ENCODE peak calls at places on chromosome 19, in five cellular contexts. N is tibial nerve, L is IMR-90, V is ovary, M is lower leg skin. O is an unnamed sample.

GRCh38 chr19:35776102-35776788 is 881 bp downstream of the ARHGAP33 start:
- DNase-seq in N (no peak), L (no peak), V (no peak), M (no peak), O (no peak)

GRCh38 chr19:391726-392374 is 17.1 kb downstream of the C2CD4C start:
- DNase-seq in N (no peak), L (no peak), V (no peak), M (no peak), O (no peak)

GRCh38 chr19:46859637-46860124 is 1.1 kb upstream of the ARHGAP35 start:
- DNase-seq in N (peak; percentile 84), L (peak; percentile 55), V (peak; percentile 87), M (peak; percentile 76), O (no peak)

GRCh38 chr19:34173145-34173956 is 1.0 kb downstream of the LSM14A start:
- DNase-seq in N (peak; percentile 19), L (peak; percentile 27), V (peak; percentile 57), M (peak; percentile 47), O (no peak)

GRCh38 chr19:45506991-45507863 is at the start of gene VASP:
- DNase-seq in N (peak; percentile 66), L (peak; percentile 77), V (peak; percentile 88), M (peak; percentile 91), O (peak; percentile 48)

GRCh38 chr19:40954573-40954972 is 36.5 kb upstream of the CYP2B6 start:
- DNase-seq in N (no peak), L (no peak), V (no peak), M (no peak), O (no peak)

GRCh38 chr19:56543776-56544175 is 5.0 kb downstream of the ZFP28 start:
- DNase-seq in N (no peak), L (no peak), V (no peak), M (no peak), O (no peak)

GRCh38 chr19:55619264-55619663 is 5.1 kb downstream of the ZNF784 start:
- DNase-seq in N (no peak), L (peak; percentile 61), V (no peak), M (no peak), O (no peak)

GRCh38 chr19:5341448-5341820 is 822 bp upstream of the PTPRS start:
- DNase-seq in N (no peak), L (no peak), V (no peak), M (no peak), O (no peak)

GRCh38 chr19:47487551-47488515 is 3.8 kb upstream of the KPTN start:
- DNase-seq in N (no peak), L (no peak), V (no peak), M (no peak), O (no peak)

GRCh38 chr19:6126335-6126974 is 9.0 kb upstream of the ACSBG2 start:
- DNase-seq in N (no peak), L (peak; percentile 71), V (no peak), M (no peak), O (no peak)

GRCh38 chr19:57338798-57339378 is 12.2 kb upstream of the ZNF304 start:
- DNase-seq in N (no peak), L (peak; percentile 66), V (no peak), M (no peak), O (no peak)

GRCh38 chr19:49884760-49885159 is 7.3 kb downstream of the TBC1D17 start:
- DNase-seq in N (no peak), L (no peak), V (no peak), M (no peak), O (no peak)

GRCh38 chr19:52188822-52189744 is 769 bp upstream of the PPP2R1A start:
- DNase-seq in N (no peak), L (no peak), V (peak; percentile 89), M (peak; percentile 79), O (peak; percentile 100)

DNA sequence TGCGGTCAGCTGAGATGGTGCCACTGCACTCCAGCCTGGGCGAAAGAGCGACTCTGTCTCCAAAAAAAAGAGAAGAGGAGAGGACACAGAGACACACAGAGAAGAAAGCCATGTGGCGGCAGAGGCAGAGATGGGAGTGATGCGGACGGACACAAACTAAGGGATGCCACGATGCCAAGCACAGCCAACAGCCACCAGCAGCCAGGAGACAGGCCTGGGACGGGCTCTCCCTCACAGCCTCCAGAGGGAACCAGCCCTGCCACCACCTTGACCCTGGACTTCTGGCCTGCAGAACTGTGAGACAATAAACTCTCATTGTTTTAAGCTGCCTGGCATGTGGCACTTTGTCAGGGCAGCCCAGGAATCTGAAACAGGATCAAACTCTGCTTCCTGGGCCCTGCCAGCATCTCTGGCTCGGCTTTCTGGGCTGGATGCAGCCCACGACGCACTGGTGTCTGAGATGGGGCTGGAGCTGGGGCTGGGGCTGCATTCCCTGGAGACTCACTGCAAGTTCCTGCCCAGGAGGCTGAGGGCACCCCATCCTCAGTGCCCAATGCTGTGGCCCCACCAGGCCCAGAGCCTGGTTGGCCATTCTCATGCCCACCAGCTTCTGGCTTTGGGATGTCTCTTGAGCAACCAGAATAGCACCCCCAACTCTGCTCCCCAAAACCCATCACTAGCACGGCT is 3.0 kb downstream of the F2RL3 start:
- DNase-seq in N (no peak), L (no peak), V (no peak), M (no peak), O (no peak)
- TF ChIP-seq POLR2A in N (no peak), L (no peak), V (no peak), M (no peak), O (no peak)

GRCh38 chr19:18495204-18495911 is 26.5 kb downstream of the ELL start:
- DNase-seq in N (no peak), L (no peak), V (no peak), M (no peak), O (no peak)
- TF ChIP-seq CTCF in N (no peak), L (no peak), V (no peak), M (no peak), O (no peak)

GRCh38 chr19:48501446-48501960 is 10.1 kb downstream of the LMTK3 start:
- DNase-seq in N (no peak), L (no peak), V (no peak), M (no peak), O (no peak)
- TF ChIP-seq POLR2A in N (no peak), L (no peak), V (no peak), M (no peak), O (no peak)

GRCh38 chr19:31354316-31354715 is 5.1 kb upstream of the TSHZ3 start:
- DNase-seq in N (no peak), L (no peak), V (no peak), M (no peak), O (no peak)

GRCh38 chr19:31355330-31356289 is 6.4 kb upstream of the TSHZ3 start:
- DNase-seq in N (no peak), L (no peak), V (no peak), M (no peak), O (no peak)

GRCh38 chr19:31357315-31357673 is 8.1 kb upstream of the TSHZ3 start:
- DNase-seq in N (no peak), L (no peak), V (no peak), M (no peak), O (no peak)

GRCh38 chr19:31354919-31355318 is 5.7 kb upstream of the TSHZ3 start:
- DNase-seq in N (no peak), L (no peak), V (no peak), M (no peak), O (no peak)

DNA sequence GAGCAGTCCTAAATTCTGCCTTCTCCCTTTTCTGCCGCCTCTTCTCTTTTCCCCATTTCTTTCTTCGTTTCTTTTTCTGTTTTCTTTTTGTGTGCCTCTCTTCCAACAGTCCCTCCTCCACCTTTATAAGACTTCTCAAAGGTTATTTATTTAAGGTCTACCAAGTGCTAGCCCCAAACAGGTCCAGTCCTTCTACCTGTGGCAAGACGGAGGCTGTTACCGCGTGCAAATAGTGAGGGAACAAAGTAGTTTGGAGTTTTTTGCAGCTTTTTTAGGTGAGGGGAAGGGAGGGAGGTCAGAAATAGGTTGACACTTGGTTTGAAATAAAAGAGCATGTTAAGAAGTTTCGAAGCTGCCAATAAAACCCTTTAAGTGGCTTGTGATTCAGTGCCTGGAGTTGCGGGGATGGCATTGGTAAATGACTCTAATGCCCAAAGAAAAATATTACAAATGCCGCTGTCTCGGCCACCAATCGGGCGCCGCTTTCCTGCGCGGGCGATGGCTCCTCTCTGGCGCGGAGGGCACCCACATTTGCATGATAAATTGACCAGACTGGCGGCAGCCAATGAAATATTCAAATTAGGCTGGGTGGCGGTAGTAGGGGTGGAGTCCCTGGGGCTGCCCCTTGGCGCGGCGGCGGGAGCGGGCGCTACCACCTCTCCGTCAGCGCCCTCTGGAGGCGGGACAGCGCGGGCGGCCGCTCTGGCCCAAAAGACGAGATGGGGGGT is 7.5 kb upstream of the TSHZ3 start:
- DNase-seq in N (no peak), L (no peak), V (no peak), M (no peak), O (no peak)
- TF ChIP-seq CTCF in N (peak; percentile 40), L (no peak), V (no peak), M (no peak), O (peak; percentile 41)

DNA sequence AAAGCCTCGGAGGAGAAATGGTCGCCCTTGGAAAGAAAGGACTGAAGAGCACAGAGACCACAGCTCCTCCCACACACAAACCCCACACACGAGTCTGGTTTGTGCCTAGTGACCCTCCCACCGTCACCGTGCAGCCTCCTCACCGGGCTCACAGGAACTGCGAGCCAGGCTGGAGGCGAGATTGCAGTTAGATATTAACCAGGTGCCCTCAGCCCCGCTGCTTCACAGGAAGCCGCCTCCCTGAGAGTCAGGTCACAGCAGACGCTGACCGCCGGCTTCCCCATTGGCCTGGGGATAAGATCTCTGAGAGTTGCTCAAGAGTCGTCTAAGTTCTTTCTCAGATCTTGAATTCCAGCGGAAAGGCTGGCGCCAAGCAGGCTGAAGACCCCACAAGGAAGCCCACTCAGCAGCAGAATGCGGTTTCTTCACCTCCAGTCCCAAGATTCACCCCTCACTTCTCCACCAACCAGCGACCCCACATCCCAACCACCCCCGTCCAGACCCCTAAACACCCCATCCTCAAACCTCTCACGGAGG is 844 bp downstream of the ZNF44 start:
- DNase-seq in N (peak; percentile 33), L (peak; percentile 46), V (peak; percentile 58), M (peak; percentile 55), O (peak; percentile 7)
- TF ChIP-seq POLR2A in N (peak; percentile 23), L (no peak), V (no peak), M (no peak), O (no peak)

DNA sequence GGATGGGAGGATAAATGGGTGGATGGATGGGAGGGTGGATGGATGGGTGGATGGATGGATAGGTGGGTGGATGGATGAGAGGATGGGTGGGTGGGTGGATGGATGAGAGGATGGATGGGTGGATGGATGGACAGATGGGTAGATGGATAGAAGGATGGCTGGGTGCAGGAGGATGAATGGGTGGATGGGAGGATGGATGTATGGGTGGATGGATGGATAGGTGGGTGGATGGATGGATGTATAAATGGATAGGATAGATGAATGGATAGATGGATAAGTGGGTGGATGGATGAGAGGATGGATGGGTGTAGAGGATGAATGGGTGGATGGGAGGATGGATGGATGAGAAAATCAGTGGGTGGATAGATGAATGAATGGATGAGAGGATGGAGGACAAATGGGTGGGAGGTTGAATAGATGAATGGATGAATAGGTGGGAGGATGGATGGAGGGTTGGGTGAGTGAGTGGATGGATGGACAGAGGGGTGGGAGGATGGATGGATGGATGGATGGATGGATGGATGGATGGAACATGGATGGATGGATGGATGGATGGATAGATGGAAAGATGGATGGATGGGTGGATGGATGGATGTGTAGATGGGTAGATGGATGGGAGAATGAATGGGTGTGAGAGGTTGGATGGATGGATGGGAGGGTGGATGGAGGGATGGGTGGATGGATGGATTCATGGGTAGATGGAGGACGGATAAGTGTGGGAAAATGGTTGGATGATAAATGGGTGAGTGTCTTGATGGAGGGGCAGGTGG is 35.9 kb upstream of the ONECUT3 start:
- DNase-seq in N (no peak), L (no peak), V (no peak), M (no peak), O (no peak)
- TF ChIP-seq CTCF in N (no peak), L (no peak), V (no peak), M (no peak), O (no peak)